ENCODE peak calls at places on chromosomes 4 and X, in five cellular contexts. B is choroid plexus epithelial cell, K is endothelial cell, S is cardiac fibroblast, C is A549. Y is an unnamed sample.

GRCh38 chr4:9920029-9920428 is 101.3 kb downstream of the SLC2A9 start:
- DNase-seq in B (no peak), K (no peak), S (no peak), C (no peak), Y (no peak)

GRCh38 chr4:23717528-23718248 is 172.2 kb downstream of the PPARGC1A start:
- DNase-seq in B (peak), K (peak), S (peak), C (peak), Y (no peak)

GRCh38 chr4:122992111-122992510 is 69.7 kb upstream of the NUDT6 start:
- DNase-seq in B (peak), K (no peak), S (peak), C (no peak), Y (no peak)

GRCh38 chr4:22493523-22493922 is 22.3 kb downstream of the ADGRA3 start:
- DNase-seq in B (no peak), K (no peak), S (no peak), C (no peak), Y (no peak)

GRCh38 chr4:19832388-19832787 is 419.3 kb upstream of the SLIT2 start:
- DNase-seq in B (no peak), K (no peak), S (peak), C (no peak), Y (no peak)

GRCh38 chr4:26206981-26207380 is 113.8 kb upstream of the RBPJ start:
- DNase-seq in B (no peak), K (no peak), S (no peak), C (no peak), Y (no peak)

GRCh38 chr4:140861359-140862181 is 105.4 kb upstream of the TBC1D9 start:
- DNase-seq in B (peak), K (peak), S (peak), C (peak), Y (no peak)

GRCh38 chr4:107721436-107722090 is 1.5 kb upstream of the PAPSS1 start:
- DNase-seq in B (no peak), K (no peak), S (no peak), C (no peak), Y (no peak)

GRCh38 chr4:99537674-99538073 is 26.2 kb downstream of the TRMT10A start:
- DNase-seq in B (no peak), K (no peak), S (no peak), C (no peak), Y (no peak)

GRCh38 chr4:56817840-56818491 is 3.5 kb downstream of the SPINK2 start:
- DNase-seq in B (no peak), K (no peak), S (no peak), C (no peak), Y (no peak)

GRCh38 chr4:112038861-112039260 is 106.4 kb upstream of the FAM241A start:
- DNase-seq in B (peak), K (no peak), S (peak), C (no peak), Y (no peak)

GRCh38 chr4:106358899-106359298 is 9.7 kb downstream of the GIMD1 start:
- DNase-seq in B (peak), K (no peak), S (peak), C (no peak), Y (no peak)

GRCh38 chr4:6179362-6179761 is 21.0 kb downstream of the JAKMIP1 start:
- DNase-seq in B (no peak), K (no peak), S (no peak), C (no peak), Y (no peak)

GRCh38 chr4:120902925-120903324 is 19.6 kb downstream of the PRDM5 start:
- DNase-seq in B (peak), K (no peak), S (no peak), C (no peak), Y (no peak)

DNA sequence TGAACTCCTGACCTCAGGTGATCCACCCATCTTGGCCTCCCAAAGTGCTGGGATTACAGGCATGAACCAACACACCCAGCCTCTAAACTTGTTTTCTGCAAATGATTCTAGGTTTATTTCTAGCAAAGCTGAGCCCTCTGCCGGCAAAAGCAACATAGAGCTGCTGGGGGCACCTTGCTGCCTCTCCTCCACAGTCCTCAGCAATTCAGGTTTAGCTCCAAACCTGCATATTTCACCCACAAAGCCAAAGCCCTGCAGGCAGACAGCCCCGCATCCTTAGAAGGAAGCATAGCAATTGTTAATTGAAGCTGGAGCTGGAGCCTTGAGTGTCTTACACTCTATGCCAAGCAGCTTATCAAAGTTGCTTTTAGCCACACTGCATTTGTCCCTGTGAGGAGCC is 24.9 kb upstream of the OCIAD2 start:
- DNase-seq in B (no peak), K (no peak), S (no peak), C (no peak), Y (no peak)
- TF ChIP-seq CTCF in B (peak), K (no peak), S (no peak), C (peak), Y (no peak)

GRCh38 chr4:87739494-87739893 is 59.9 kb upstream of the IBSP start:
- DNase-seq in B (no peak), K (no peak), S (no peak), C (no peak), Y (no peak)
- TF ChIP-seq CTCF in B (no peak), K (no peak), S (no peak), C (no peak), Y (no peak)

DNA sequence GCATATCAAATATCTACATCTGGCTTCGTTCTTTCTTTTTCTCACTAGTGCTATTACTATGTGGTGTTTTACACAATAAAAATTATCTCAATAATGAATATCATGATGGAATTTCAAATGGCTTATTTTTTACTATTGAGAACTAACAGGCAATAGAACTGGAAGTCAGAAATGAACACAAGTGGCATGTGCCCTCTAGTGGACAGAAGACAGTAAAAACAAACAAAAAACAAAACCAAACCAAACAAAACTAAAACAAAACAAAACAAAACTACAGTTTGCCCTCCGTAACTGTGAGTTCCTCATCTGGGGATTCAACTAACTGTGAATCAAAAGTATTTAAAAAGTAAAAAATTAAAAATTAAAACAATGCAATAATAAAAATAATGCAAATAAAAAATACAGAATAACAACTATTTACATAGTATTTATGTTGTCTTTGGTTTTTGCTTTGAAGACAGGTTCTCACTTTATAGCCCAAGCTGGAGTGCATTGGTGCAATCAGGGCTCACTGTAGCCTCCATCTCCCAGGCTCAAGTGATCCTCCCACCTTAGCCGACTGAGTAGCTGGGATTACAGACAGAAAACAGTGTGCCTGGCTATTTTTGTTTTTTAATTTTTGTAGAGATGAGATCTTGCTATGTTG is 195.6 kb upstream of the TACR3 start:
- DNase-seq in B (peak), K (no peak), S (peak), C (peak), Y (no peak)
- TF ChIP-seq CTCF in B (peak), K (peak), S (peak), C (peak), Y (peak)

GRCh38 chr4:110970642-110971041 is 347.8 kb upstream of the PITX2 start:
- DNase-seq in B (peak), K (peak), S (peak), C (peak), Y (no peak)
- TF ChIP-seq CTCF in B (peak), K (peak), S (peak), C (peak), Y (no peak)

DNA sequence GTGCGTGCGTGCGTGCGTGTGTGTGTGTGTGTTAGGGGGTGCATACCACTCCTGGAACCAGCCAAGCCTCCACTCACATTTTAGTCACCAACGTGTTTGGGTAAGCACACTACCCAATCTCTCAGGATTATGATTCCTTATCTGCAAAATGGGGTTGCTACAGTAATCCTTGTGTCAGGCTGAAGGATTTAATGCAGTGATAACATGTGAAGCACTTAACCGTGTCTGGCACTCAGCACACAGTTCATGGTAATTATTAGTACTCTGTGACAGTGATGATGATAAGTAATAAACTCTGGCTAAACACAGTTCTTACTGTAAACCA is 57.3 kb downstream of the CLDN22 start:
- DNase-seq in B (no peak), K (no peak), S (no peak), C (no peak), Y (no peak)
- TF ChIP-seq CTCF in B (no peak), K (no peak), S (no peak), C (no peak), Y (no peak)

GRCh38 chr4:55158957-55159356 is 33.6 kb upstream of the KDR start:
- DNase-seq in B (no peak), K (no peak), S (peak), C (no peak), Y (no peak)
- TF ChIP-seq CTCF in B (peak), K (no peak), S (no peak), C (no peak), Y (no peak)

GRCh38 chrX:44943007-44943406 is 70.0 kb downstream of the KDM6A start:
- DNase-seq in B (no peak), K (no peak), S (no peak), C (no peak), Y (no peak)

GRCh38 chrX:44947995-44948394 is 75.0 kb downstream of the KDM6A start:
- DNase-seq in B (no peak), K (no peak), S (no peak), C (no peak), Y (no peak)

GRCh38 chrX:44946771-44947170 is 73.8 kb downstream of the KDM6A start:
- DNase-seq in B (peak), K (no peak), S (peak), C (no peak), Y (no peak)

GRCh38 chrX:44944894-44945293 is 71.9 kb downstream of the KDM6A start:
- DNase-seq in B (no peak), K (no peak), S (no peak), C (no peak), Y (no peak)

DNA sequence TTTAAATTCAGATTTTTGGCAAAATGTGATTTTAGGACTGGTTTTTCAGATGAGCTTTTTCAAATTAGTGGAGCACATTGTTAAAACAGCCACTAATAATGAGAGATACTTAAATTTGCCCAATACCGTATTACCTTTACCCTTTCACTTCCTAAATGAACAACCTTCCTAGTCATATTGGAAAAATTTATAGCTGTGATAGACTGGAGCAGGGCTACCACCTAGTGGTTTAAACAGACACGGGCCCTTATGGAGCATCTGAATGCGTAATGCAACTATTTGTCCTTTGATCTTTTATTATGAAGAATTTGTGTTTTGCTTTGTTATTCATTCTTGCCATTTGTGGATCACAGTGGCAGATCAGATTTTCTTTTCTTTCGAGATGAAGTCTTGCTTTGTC is 72.7 kb downstream of the KDM6A start:
- DNase-seq in B (peak), K (no peak), S (peak), C (no peak), Y (no peak)
- TF ChIP-seq CTCF in B (peak), K (no peak), S (peak), C (no peak), Y (peak)